ENCODE peak calls at places on chromosomes 4 and X, in four cellular contexts. P is posterior cingulate gyrus; W is amniotic epithelial cell; A is stimulated activated CD4-positive, alpha-beta T cell treated with anti-CD3 and anti-CD28 coated beads, Interleukin-1b, Interleukin-23, amount 100 ng/mL, for 24 hours. O is an unnamed sample.

GRCh38 chr4:26197018-26197779 is 123.6 kb upstream of the RBPJ start:
- DNase-seq in P (no peak), W (peak), A (peak), O (peak)

GRCh38 chr4:8157496-8157895 is 1.1 kb downstream of the ABLIM2 start:
- DNase-seq in P (no peak), W (no peak), A (no peak), O (no peak)

GRCh38 chrX:131139072-131139471 is 80.9 kb downstream of the ARHGAP36 start:
- DNase-seq in P (no peak), W (no peak), A (no peak), O (no peak)

GRCh38 chr4:73675623-73676022 is 55.4 kb upstream of the RASSF6 start:
- DNase-seq in P (no peak), W (no peak), A (no peak), O (no peak)

GRCh38 chrX:154378059-154378798 is 866 bp upstream of the EMD start:
- DNase-seq in P (peak), W (peak), A (no peak), O (no peak)

GRCh38 chr4:139028191-139028661 is 12.6 kb downstream of the NOCT start:
- DNase-seq in P (peak), W (no peak), A (no peak), O (no peak)

GRCh38 chr4:16437836-16438235 is 211.6 kb upstream of the TAPT1 start:
- DNase-seq in P (no peak), W (no peak), A (no peak), O (no peak)

GRCh38 chr4:143286058-143286457 is 50.6 kb upstream of the GAB1 start:
- DNase-seq in P (no peak), W (no peak), A (no peak), O (no peak)

GRCh38 chr4:111510535-111510934 is 634.7 kb upstream of the FAM241A start:
- DNase-seq in P (no peak), W (no peak), A (no peak), O (no peak)

GRCh38 chr4:8260656-8261111 is 8.9 kb upstream of the HTRA3 start:
- DNase-seq in P (no peak), W (peak), A (no peak), O (peak)

O was measured in Caki2.